ENCODE peak calls at places on chromosomes 7 and 10, in five cellular contexts. V is mesenchymal stem cell, U is H1, O is neuronal stem cell, K is H9. Y is an unnamed sample.

GRCh38 chr10:35783305-35783838 is 141.3 kb upstream of the FZD8 start:
- DNase-seq in V (no peak), U (no peak), O (no peak), K (no peak), Y (peak; percentile 59)

GRCh38 chr7:106071999-106072714 is 40.0 kb downstream of the SYPL1 start:
- DNase-seq in V (no peak), U (no peak), O (no peak), K (no peak), Y (no peak)

GRCh38 chr7:91832493-91833045 is 47.9 kb downstream of the MTERF1 start:
- DNase-seq in V (no peak), U (no peak), O (no peak), K (no peak), Y (no peak)

GRCh38 chr7:51000956-51001355 is 218.3 kb upstream of the GRB10 start:
- DNase-seq in V (peak; percentile 40), U (no peak), O (no peak), K (no peak), Y (no peak)

GRCh38 chr7:133300097-133300496 is 47.2 kb downstream of the EXOC4 start:
- DNase-seq in V (no peak), U (no peak), O (no peak), K (no peak), Y (no peak)

GRCh38 chr7:34093276-34093675 is 187.9 kb downstream of the BMPER start:
- DNase-seq in V (no peak), U (no peak), O (no peak), K (no peak), Y (no peak)

GRCh38 chr10:97475936-97476594 is 22.2 kb downstream of the MMS19 start:
- DNase-seq in V (no peak), U (no peak), O (no peak), K (no peak), Y (peak; percentile 47)

GRCh38 chr7:139691253-139691781 is 86.5 kb downstream of the HIPK2 start:
- DNase-seq in V (peak; percentile 35), U (no peak), O (no peak), K (no peak), Y (no peak)

GRCh38 chr10:15461353-15462108 is 90.4 kb upstream of the FAM171A1 start:
- DNase-seq in V (peak; percentile 96), U (no peak), O (no peak), K (no peak), Y (peak; percentile 83)

GRCh38 chr7:41930538-41931262 is 227.8 kb upstream of the INHBA start:
- DNase-seq in V (no peak), U (no peak), O (no peak), K (no peak), Y (no peak)

GRCh38 chr10:82742478-82742877 is 867.5 kb downstream of the NRG3 start:
- DNase-seq in V (peak; percentile 78), U (no peak), O (no peak), K (no peak), Y (peak; percentile 3)

GRCh38 chr10:15824498-15824897 is 35.8 kb downstream of the MINDY3 start:
- DNase-seq in V (peak; percentile 39), U (no peak), O (no peak), K (no peak), Y (peak; percentile 58)

GRCh38 chr7:143202161-143202560 is 18.9 kb downstream of the TAS2R39 start:
- DNase-seq in V (no peak), U (no peak), O (no peak), K (no peak), Y (no peak)

GRCh38 chr7:143210541-143210940 is 11.3 kb upstream of the TAS2R40 start:
- DNase-seq in V (no peak), U (no peak), O (no peak), K (no peak), Y (peak; percentile 72)

GRCh38 chr7:143205560-143206293 is 16.1 kb upstream of the TAS2R40 start:
- DNase-seq in V (no peak), U (no peak), O (no peak), K (no peak), Y (no peak)
- H2BK12ac ChIP-seq in V (no peak overlapping the region), U (no peak overlapping the region), O (no peak overlapping the region), K (no peak overlapping the region), Y (no peak overlapping the region)

GRCh38 chr7:73746378-73746777 is 7.8 kb upstream of the ABHD11 start:
- DNase-seq in V (no peak), U (no peak), O (no peak), K (no peak), Y (peak; percentile 90)
- H2BK12ac ChIP-seq in V (no peak overlapping the region), U (peak overlapping the region; percentile 43), O (no peak overlapping the region), K (no peak overlapping the region), Y (no peak overlapping the region)

GRCh38 chr7:17598305-17598704 is 299.9 kb downstream of the AHR start:
- DNase-seq in V (no peak), U (no peak), O (no peak), K (no peak), Y (no peak)
- H2BK12ac ChIP-seq in V (peak overlapping the region; percentile 51), U (no peak overlapping the region), O (no peak overlapping the region), K (no peak overlapping the region), Y (no peak overlapping the region)

GRCh38 chr7:83918142-83918541 is 269.2 kb upstream of the SEMA3E start:
- DNase-seq in V (no peak), U (no peak), O (no peak), K (no peak), Y (no peak)

GRCh38 chr7:83925860-83926259 is 268.7 kb downstream of the SEMA3A start:
- DNase-seq in V (no peak), U (no peak), O (no peak), K (no peak), Y (no peak)

GRCh38 chr7:83921798-83922607 is 272.6 kb downstream of the SEMA3A start:
- DNase-seq in V (no peak), U (no peak), O (no peak), K (no peak), Y (peak; percentile 12)
- H2BK12ac ChIP-seq in V (no peak overlapping the region), U (no peak overlapping the region), O (no peak overlapping the region), K (no peak overlapping the region), Y (no peak overlapping the region)

DNA sequence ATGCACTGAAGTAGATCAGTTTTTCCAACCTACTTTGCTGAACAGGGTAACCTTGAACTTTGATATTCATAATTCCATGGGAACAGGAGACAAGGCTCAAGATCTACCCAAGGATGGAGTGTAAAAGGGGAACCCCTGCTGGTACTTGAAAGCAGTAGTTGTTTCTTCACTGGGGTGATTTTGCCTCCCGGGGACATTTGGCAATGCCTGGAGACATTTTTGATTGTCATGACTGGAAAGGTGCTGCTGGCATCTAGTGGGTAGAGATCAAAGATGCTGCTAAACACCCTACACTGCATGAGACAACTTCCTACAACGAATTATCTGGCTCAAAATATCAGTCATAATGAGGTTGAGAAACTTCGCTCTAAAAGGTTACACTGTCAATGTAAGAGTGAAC is 214.8 kb upstream of the CTBP2 start:
- DNase-seq in V (no peak), U (no peak), O (no peak), K (no peak), Y (no peak)
- H2BK12ac ChIP-seq in V (no peak overlapping the region), U (no peak overlapping the region), O (no peak overlapping the region), K (no peak overlapping the region), Y (no peak overlapping the region)

DNA sequence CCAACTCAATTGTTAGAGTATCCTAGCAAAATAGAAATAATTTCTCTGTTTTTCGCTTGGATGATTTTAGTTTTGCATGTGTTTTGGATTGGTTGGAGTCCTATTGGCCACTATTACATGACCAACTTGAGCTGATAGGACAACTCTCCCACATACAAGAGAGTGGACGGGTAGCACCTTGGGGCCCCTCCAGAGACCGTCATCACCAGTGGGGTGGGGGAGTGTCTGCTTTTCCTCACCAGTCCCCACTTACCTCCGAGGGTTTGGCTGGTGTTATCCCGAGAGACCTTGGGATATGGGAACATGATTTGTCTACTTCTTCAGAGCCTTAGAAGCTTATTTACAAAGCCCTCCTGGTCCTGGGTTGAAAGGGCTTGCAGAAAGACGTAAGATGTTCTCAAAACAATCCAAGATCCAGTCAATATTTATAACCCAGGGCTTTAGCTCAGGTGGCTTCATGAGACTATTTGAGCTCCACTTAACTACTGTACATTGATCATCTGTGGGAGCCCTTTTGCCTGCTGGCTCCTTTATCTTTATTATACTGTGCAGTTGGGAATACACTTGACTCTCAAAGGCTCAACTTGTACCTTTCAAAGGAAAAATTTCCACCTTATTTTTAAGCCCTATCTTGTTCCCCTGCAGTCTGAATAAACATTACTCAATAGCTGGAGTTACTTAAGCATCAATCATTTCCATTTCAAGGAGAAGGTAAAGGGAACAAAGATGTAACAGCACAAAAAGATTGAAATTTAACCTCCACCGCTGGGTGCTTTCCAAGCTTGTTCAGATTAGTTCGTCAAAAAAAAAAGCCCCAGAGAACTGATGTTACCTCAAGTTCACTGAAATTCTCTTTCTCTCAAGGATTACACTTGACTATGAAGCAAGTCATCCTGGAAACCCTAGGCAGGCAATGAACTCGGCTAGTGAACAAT is 119.7 kb downstream of the WDR11 start:
- DNase-seq in V (no peak), U (no peak), O (no peak), K (no peak), Y (no peak)
- H2BK12ac ChIP-seq in V (no peak overlapping the region), U (no peak overlapping the region), O (no peak overlapping the region), K (no peak overlapping the region), Y (no peak overlapping the region)

GRCh38 chr7:159192013-159192412 is 47.3 kb upstream of the VIPR2 start:
- DNase-seq in V (no peak), U (no peak), O (no peak), K (no peak), Y (no peak)

GRCh38 chr7:159195926-159196325 is 51.3 kb upstream of the VIPR2 start:
- DNase-seq in V (no peak), U (no peak), O (no peak), K (no peak), Y (no peak)

GRCh38 chr7:159192761-159193453 is 48.2 kb upstream of the VIPR2 start:
- DNase-seq in V (no peak), U (no peak), O (no peak), K (no peak), Y (peak; percentile 1)

GRCh38 chr7:159191236-159191635 is 46.6 kb upstream of the VIPR2 start:
- DNase-seq in V (no peak), U (no peak), O (no peak), K (no peak), Y (no peak)

GRCh38 chr7:159193543-159193942 is 48.9 kb upstream of the VIPR2 start:
- DNase-seq in V (no peak), U (no peak), O (no peak), K (no peak), Y (no peak)
- H2BK12ac ChIP-seq in V (no peak overlapping the region), U (no peak overlapping the region), O (no peak overlapping the region), K (no peak overlapping the region), Y (no peak overlapping the region)

GRCh38 chr7:44626620-44627019 is 20.2 kb downstream of the OGDH start:
- DNase-seq in V (no peak), U (no peak), O (no peak), K (no peak), Y (no peak)
- H2BK12ac ChIP-seq in V (no peak overlapping the region), U (no peak overlapping the region), O (no peak overlapping the region), K (no peak overlapping the region), Y (no peak overlapping the region)

GRCh38 chr7:87199700-87200450 is 19.7 kb downstream of the TMEM243 start:
- DNase-seq in V (no peak), U (no peak), O (no peak), K (no peak), Y (no peak)
- H2BK12ac ChIP-seq in V (no peak overlapping the region), U (no peak overlapping the region), O (no peak overlapping the region), K (no peak overlapping the region), Y (no peak overlapping the region)

DNA sequence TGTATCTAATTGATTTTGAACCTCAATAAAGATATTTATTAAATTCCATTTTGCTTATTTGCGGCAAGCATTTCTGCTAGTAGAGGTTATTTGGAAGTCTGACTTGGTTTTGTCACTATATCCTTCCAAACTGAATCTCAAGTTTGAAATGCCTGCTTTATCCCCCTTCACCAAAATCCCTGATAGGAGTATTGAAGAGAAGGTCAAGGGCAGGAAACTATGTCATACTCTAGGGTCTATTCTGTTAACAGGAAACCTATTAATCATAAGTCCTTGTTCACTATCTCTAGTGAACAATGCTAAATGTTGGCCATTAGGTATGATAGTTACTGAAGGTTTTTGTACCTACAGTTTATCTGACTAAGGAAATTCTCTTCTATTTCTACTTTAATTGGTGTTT is 11.5 kb downstream of the GNAT3 start:
- DNase-seq in V (no peak), U (no peak), O (no peak), K (no peak), Y (no peak)
- H2BK12ac ChIP-seq in V (no peak overlapping the region), U (no peak overlapping the region), O (no peak overlapping the region), K (no peak overlapping the region), Y (no peak overlapping the region)

Y was measured in trophoblast cell.